ENCODE peak calls at places on chromosome 11, in nine cellular contexts. One of them, this sample, is unnamed.
A peak's percentile ranks its signal among the peaks of the same experiment; 100 is the strongest.

GRCh38 chr11:127340438-127340837 is 339.9 kb upstream of the KIRREL3 start:
- DNase-seq in smooth muscle cell of the brain vasculature: no peak
- DNase-seq in head of caudate nucleus: no peak
- DNase-seq in stimulated activated CD4-positive, alpha-beta T cell treated with anti-CD3 and anti-CD28 coated beads, TNF-alpha, amount 100 ng/mL, for 24 hours: no peak
- DNase-seq in AG09309: no peak
- DNase-seq in bronchial epithelial cell: no peak
- DNase-seq in cardiac muscle cell: no peak
- DNase-seq in Right ventricle myocardium superior: no peak
- DNase-seq in T1000: no peak
- DNase-seq in this sample: no peak

GRCh38 chr11:68892576-68892975 is 11.1 kb downstream of the MRPL21 start:
- DNase-seq in smooth muscle cell of the brain vasculature: no peak
- DNase-seq in head of caudate nucleus: no peak
- DNase-seq in stimulated activated CD4-positive, alpha-beta T cell treated with anti-CD3 and anti-CD28 coated beads, TNF-alpha, amount 100 ng/mL, for 24 hours: no peak
- DNase-seq in AG09309: no peak
- DNase-seq in bronchial epithelial cell: no peak
- DNase-seq in cardiac muscle cell: no peak
- DNase-seq in Right ventricle myocardium superior: no peak
- DNase-seq in T1000: no peak
- DNase-seq in this sample: no peak

GRCh38 chr11:16789560-16790483 is 51.4 kb downstream of the C11orf58 start:
- DNase-seq in smooth muscle cell of the brain vasculature: no peak
- DNase-seq in head of caudate nucleus: no peak
- DNase-seq in stimulated activated CD4-positive, alpha-beta T cell treated with anti-CD3 and anti-CD28 coated beads, TNF-alpha, amount 100 ng/mL, for 24 hours: no peak
- DNase-seq in AG09309: no peak
- DNase-seq in bronchial epithelial cell: no peak
- DNase-seq in cardiac muscle cell: no peak
- DNase-seq in Right ventricle myocardium superior: no peak
- DNase-seq in T1000: no peak
- DNase-seq in this sample: no peak

GRCh38 chr11:125069796-125070195 is 6.7 kb downstream of the SLC37A2 start:
- DNase-seq in smooth muscle cell of the brain vasculature: no peak
- DNase-seq in head of caudate nucleus: no peak
- DNase-seq in stimulated activated CD4-positive, alpha-beta T cell treated with anti-CD3 and anti-CD28 coated beads, TNF-alpha, amount 100 ng/mL, for 24 hours: no peak
- DNase-seq in AG09309: no peak
- DNase-seq in bronchial epithelial cell: peak; percentile 54
- DNase-seq in cardiac muscle cell: no peak
- DNase-seq in Right ventricle myocardium superior: no peak
- DNase-seq in T1000: no peak
- DNase-seq in this sample: peak; percentile 14

GRCh38 chr11:102244681-102245409 is 72.4 kb upstream of the BIRC3 start:
- DNase-seq in smooth muscle cell of the brain vasculature: no peak
- DNase-seq in head of caudate nucleus: no peak
- DNase-seq in stimulated activated CD4-positive, alpha-beta T cell treated with anti-CD3 and anti-CD28 coated beads, TNF-alpha, amount 100 ng/mL, for 24 hours: no peak
- DNase-seq in AG09309: no peak
- DNase-seq in bronchial epithelial cell: peak; percentile 95
- DNase-seq in cardiac muscle cell: no peak
- DNase-seq in Right ventricle myocardium superior: no peak
- DNase-seq in T1000: peak; percentile 73
- DNase-seq in this sample: no peak

GRCh38 chr11:119702261-119702591 is 26.8 kb downstream of the NECTIN1 start:
- DNase-seq in smooth muscle cell of the brain vasculature: no peak
- DNase-seq in head of caudate nucleus: no peak
- DNase-seq in stimulated activated CD4-positive, alpha-beta T cell treated with anti-CD3 and anti-CD28 coated beads, TNF-alpha, amount 100 ng/mL, for 24 hours: no peak
- DNase-seq in AG09309: no peak
- DNase-seq in bronchial epithelial cell: no peak
- DNase-seq in cardiac muscle cell: no peak
- DNase-seq in Right ventricle myocardium superior: no peak
- DNase-seq in T1000: no peak
- DNase-seq in this sample: no peak

GRCh38 chr11:72336163-72336562 is 92.2 kb upstream of the PHOX2A start:
- DNase-seq in smooth muscle cell of the brain vasculature: no peak
- DNase-seq in head of caudate nucleus: no peak
- DNase-seq in stimulated activated CD4-positive, alpha-beta T cell treated with anti-CD3 and anti-CD28 coated beads, TNF-alpha, amount 100 ng/mL, for 24 hours: no peak
- DNase-seq in AG09309: no peak
- DNase-seq in bronchial epithelial cell: no peak
- DNase-seq in cardiac muscle cell: no peak
- DNase-seq in Right ventricle myocardium superior: no peak
- DNase-seq in T1000: no peak
- DNase-seq in this sample: no peak

GRCh38 chr11:132205496-132205895 is 835.1 kb downstream of the NTM start:
- DNase-seq in smooth muscle cell of the brain vasculature: no peak
- DNase-seq in head of caudate nucleus: no peak
- DNase-seq in stimulated activated CD4-positive, alpha-beta T cell treated with anti-CD3 and anti-CD28 coated beads, TNF-alpha, amount 100 ng/mL, for 24 hours: no peak
- DNase-seq in AG09309: no peak
- DNase-seq in bronchial epithelial cell: no peak
- DNase-seq in cardiac muscle cell: no peak
- DNase-seq in Right ventricle myocardium superior: no peak
- DNase-seq in T1000: no peak
- DNase-seq in this sample: no peak

GRCh38 chr11:12409621-12410005 is 32.2 kb downstream of the PARVA start:
- DNase-seq in smooth muscle cell of the brain vasculature: no peak
- DNase-seq in head of caudate nucleus: no peak
- DNase-seq in stimulated activated CD4-positive, alpha-beta T cell treated with anti-CD3 and anti-CD28 coated beads, TNF-alpha, amount 100 ng/mL, for 24 hours: no peak
- DNase-seq in AG09309: no peak
- DNase-seq in bronchial epithelial cell: no peak
- DNase-seq in cardiac muscle cell: no peak
- DNase-seq in Right ventricle myocardium superior: no peak
- DNase-seq in T1000: no peak
- DNase-seq in this sample: no peak

GRCh38 chr11:64638829-64639228 is 47.8 kb downstream of the SLC22A12 start:
- DNase-seq in smooth muscle cell of the brain vasculature: no peak
- DNase-seq in head of caudate nucleus: no peak
- DNase-seq in stimulated activated CD4-positive, alpha-beta T cell treated with anti-CD3 and anti-CD28 coated beads, TNF-alpha, amount 100 ng/mL, for 24 hours: no peak
- DNase-seq in AG09309: no peak
- DNase-seq in bronchial epithelial cell: no peak
- DNase-seq in cardiac muscle cell: no peak
- DNase-seq in Right ventricle myocardium superior: no peak
- DNase-seq in T1000: no peak
- DNase-seq in this sample: no peak

GRCh38 chr11:34184505-34185015 is 79.1 kb downstream of the NAT10 start:
- DNase-seq in smooth muscle cell of the brain vasculature: no peak
- DNase-seq in head of caudate nucleus: no peak
- DNase-seq in stimulated activated CD4-positive, alpha-beta T cell treated with anti-CD3 and anti-CD28 coated beads, TNF-alpha, amount 100 ng/mL, for 24 hours: no peak
- DNase-seq in AG09309: no peak
- DNase-seq in bronchial epithelial cell: no peak
- DNase-seq in cardiac muscle cell: no peak
- DNase-seq in Right ventricle myocardium superior: no peak
- DNase-seq in T1000: no peak
- DNase-seq in this sample: no peak

GRCh38 chr11:106399075-106399500 is 321.6 kb downstream of the AASDHPPT start:
- DNase-seq in smooth muscle cell of the brain vasculature: peak; percentile 92
- DNase-seq in head of caudate nucleus: no peak
- DNase-seq in stimulated activated CD4-positive, alpha-beta T cell treated with anti-CD3 and anti-CD28 coated beads, TNF-alpha, amount 100 ng/mL, for 24 hours: no peak
- DNase-seq in AG09309: peak; percentile 100
- DNase-seq in bronchial epithelial cell: peak; percentile 95
- DNase-seq in cardiac muscle cell: no peak
- DNase-seq in Right ventricle myocardium superior: peak; percentile 59
- DNase-seq in T1000: peak; percentile 78
- DNase-seq in this sample: no peak

GRCh38 chr11:123483058-123483457 is 53.0 kb downstream of the GRAMD1B start:
- DNase-seq in smooth muscle cell of the brain vasculature: no peak
- DNase-seq in head of caudate nucleus: no peak
- DNase-seq in stimulated activated CD4-positive, alpha-beta T cell treated with anti-CD3 and anti-CD28 coated beads, TNF-alpha, amount 100 ng/mL, for 24 hours: no peak
- DNase-seq in AG09309: peak; percentile 3
- DNase-seq in bronchial epithelial cell: peak; percentile 95
- DNase-seq in cardiac muscle cell: no peak
- DNase-seq in Right ventricle myocardium superior: no peak
- DNase-seq in T1000: no peak
- DNase-seq in this sample: no peak

GRCh38 chr11:65786008-65786785 is 666 bp upstream of the OVOL1 start:
- DNase-seq in smooth muscle cell of the brain vasculature: no peak
- DNase-seq in head of caudate nucleus: no peak
- DNase-seq in stimulated activated CD4-positive, alpha-beta T cell treated with anti-CD3 and anti-CD28 coated beads, TNF-alpha, amount 100 ng/mL, for 24 hours: no peak
- DNase-seq in AG09309: no peak
- DNase-seq in bronchial epithelial cell: no peak
- DNase-seq in cardiac muscle cell: no peak
- DNase-seq in Right ventricle myocardium superior: no peak
- DNase-seq in T1000: no peak
- DNase-seq in this sample: no peak

GRCh38 chr11:60985991-60986915 is 14.8 kb downstream of the CD6 start:
- DNase-seq in smooth muscle cell of the brain vasculature: no peak
- DNase-seq in head of caudate nucleus: no peak
- DNase-seq in stimulated activated CD4-positive, alpha-beta T cell treated with anti-CD3 and anti-CD28 coated beads, TNF-alpha, amount 100 ng/mL, for 24 hours: peak; percentile 80
- DNase-seq in AG09309: no peak
- DNase-seq in bronchial epithelial cell: peak; percentile 95
- DNase-seq in cardiac muscle cell: no peak
- DNase-seq in Right ventricle myocardium superior: no peak
- DNase-seq in T1000: no peak
- DNase-seq in this sample: peak; percentile 66

GRCh38 chr11:101453682-101454081 is 130.1 kb downstream of the TRPC6 start:
- DNase-seq in smooth muscle cell of the brain vasculature: no peak
- DNase-seq in head of caudate nucleus: no peak
- DNase-seq in stimulated activated CD4-positive, alpha-beta T cell treated with anti-CD3 and anti-CD28 coated beads, TNF-alpha, amount 100 ng/mL, for 24 hours: no peak
- DNase-seq in AG09309: no peak
- DNase-seq in bronchial epithelial cell: peak; percentile 72
- DNase-seq in cardiac muscle cell: no peak
- DNase-seq in Right ventricle myocardium superior: no peak
- DNase-seq in T1000: no peak
- DNase-seq in this sample: no peak